ENCODE peak calls at places on chromosomes 6 and 20, in eight cellular contexts. Q is left lung; V is stimulated activated CD4-positive, alpha-beta T cell treated with anti-CD3 and anti-CD28 coated beads, TNF-alpha, amount 100 ng/mL, for 4 hours; Y is astrocyte; N is iris pigment epithelial cell; I is mucosa of descending colon; H is HTR-8/SVneo; L is activated T-helper 1 cell treated with anti-CD3 and anti-CD28 coated beads, Interleukin-2, amount 50 U/mL, for 16 hours. F is an unnamed sample.

GRCh38 chr6:13006578-13007300 is 290.2 kb downstream of the PHACTR1 start:
- DNase-seq in Q (no peak), V (no peak), Y (peak), N (peak), I (no peak), H (no peak), L (no peak), F (no peak)

GRCh38 chr6:42514746-42515145 is 49.1 kb upstream of the UBR2 start:
- DNase-seq in Q (no peak), V (no peak), Y (no peak), N (no peak), I (no peak), H (no peak), L (no peak), F (no peak)

GRCh38 chr6:124434416-124434815 is 527.8 kb upstream of the RNF217 start:
- DNase-seq in Q (no peak), V (no peak), Y (no peak), N (peak), I (no peak), H (no peak), L (no peak), F (no peak)

GRCh38 chr6:163775313-163775712 is 360.8 kb downstream of the QKI start:
- DNase-seq in Q (no peak), V (no peak), Y (no peak), N (no peak), I (no peak), H (no peak), L (no peak), F (no peak)

GRCh38 chr6:41503841-41504525 is 42.2 kb upstream of the FOXP4 start:
- DNase-seq in Q (no peak), V (no peak), Y (peak), N (peak), I (no peak), H (peak), L (no peak), F (peak)

GRCh38 chr6:41256383-41256782 is 28.2 kb downstream of the TREML4 start:
- DNase-seq in Q (no peak), V (no peak), Y (no peak), N (no peak), I (no peak), H (no peak), L (no peak), F (no peak)

GRCh38 chr6:31122803-31123706 is 2.8 kb upstream of the CDSN start:
- DNase-seq in Q (peak), V (no peak), Y (peak), N (peak), I (peak), H (peak), L (no peak), F (no peak)

GRCh38 chr6:21244897-21245470 is 348.6 kb upstream of the SOX4 start:
- DNase-seq in Q (no peak), V (no peak), Y (no peak), N (no peak), I (no peak), H (no peak), L (no peak), F (no peak)

GRCh38 chr20:52083627-52084232 is 107.8 kb downstream of the ZFP64 start:
- DNase-seq in Q (peak), V (no peak), Y (peak), N (peak), I (no peak), H (peak), L (no peak), F (no peak)

GRCh38 chr6:83868639-83869038 is 9.2 kb downstream of the CYB5R4 start:
- DNase-seq in Q (no peak), V (no peak), Y (peak), N (peak), I (no peak), H (peak), L (no peak), F (no peak)

GRCh38 chr6:128337619-128338018 is 182.8 kb downstream of the PTPRK start:
- DNase-seq in Q (no peak), V (no peak), Y (peak), N (no peak), I (no peak), H (no peak), L (no peak), F (no peak)

GRCh38 chr6:44386364-44386928 is 1.1 kb upstream of the CDC5L start:
- DNase-seq in Q (peak), V (no peak), Y (no peak), N (no peak), I (no peak), H (no peak), L (no peak), F (no peak)

GRCh38 chr6:109867970-109868358 is 110.1 kb upstream of the GPR6 start:
- DNase-seq in Q (no peak), V (no peak), Y (peak), N (peak), I (no peak), H (no peak), L (no peak), F (no peak)

GRCh38 chr20:17499041-17499440 is 32.1 kb downstream of the BFSP1 start:
- DNase-seq in Q (no peak), V (no peak), Y (peak), N (peak), I (no peak), H (no peak), L (no peak), F (no peak)

GRCh38 chr6:18528084-18528743 is 141.1 kb downstream of the RNF144B start:
- DNase-seq in Q (no peak), V (no peak), Y (peak), N (peak), I (no peak), H (peak), L (no peak), F (no peak)

F was measured in activated B cell treated with CpG ODN at 0.5 μM for 24 hours.